ENCODE peak calls at places on chromosomes 1 and 21, in seven cellular contexts. D, E, J, F, N, M and H are unnamed samples.

GRCh38 chr1:45216200-45216541 is 9.8 kb upstream of the ZSWIM5 start:
- DNase-seq in D (no peak), E (no peak), J (no peak), F (no peak), N (peak), M (no peak), H (no peak)

GRCh38 chr1:205633421-205633976 is 1.7 kb upstream of the ELK4 start:
- DNase-seq in D (peak), E (no peak), J (no peak), F (no peak), N (peak), M (no peak), H (no peak)

GRCh38 chr1:73998348-73998959 is 199.5 kb downstream of the LRRIQ3 start:
- DNase-seq in D (no peak), E (no peak), J (no peak), F (no peak), N (peak), M (no peak), H (no peak)

GRCh38 chr1:53552146-53552940 is 93.1 kb downstream of the DMRTB1 start:
- DNase-seq in D (peak), E (no peak), J (no peak), F (peak), N (no peak), M (no peak), H (peak)

GRCh38 chr1:183191833-183192232 is 5.8 kb downstream of the LAMC2 start:
- DNase-seq in D (peak), E (no peak), J (peak), F (no peak), N (peak), M (peak), H (no peak)

GRCh38 chr1:199851453-199851852 is 176.1 kb upstream of the NR5A2 start:
- DNase-seq in D (no peak), E (no peak), J (no peak), F (no peak), N (no peak), M (no peak), H (no peak)

GRCh38 chr1:225548140-225548857 is 104.6 kb downstream of the ENAH start:
- DNase-seq in D (no peak), E (no peak), J (no peak), F (no peak), N (no peak), M (no peak), H (no peak)

GRCh38 chr1:25431495-25432363 is 1.0 kb downstream of the MACO1 start:
- DNase-seq in D (no peak), E (peak), J (no peak), F (no peak), N (no peak), M (no peak), H (peak)

GRCh38 chr1:109509176-109510134 is at the start of gene AMIGO1:
- DNase-seq in D (no peak), E (peak), J (no peak), F (peak), N (peak), M (no peak), H (peak)

GRCh38 chr1:41504126-41505035 is 19.9 kb upstream of the EDN2 start:
- DNase-seq in D (no peak), E (peak), J (no peak), F (no peak), N (peak), M (no peak), H (no peak)

GRCh38 chr1:17895986-17896385 is 140.9 kb downstream of the ACTL8 start:
- DNase-seq in D (no peak), E (no peak), J (no peak), F (no peak), N (no peak), M (no peak), H (no peak)

DNA sequence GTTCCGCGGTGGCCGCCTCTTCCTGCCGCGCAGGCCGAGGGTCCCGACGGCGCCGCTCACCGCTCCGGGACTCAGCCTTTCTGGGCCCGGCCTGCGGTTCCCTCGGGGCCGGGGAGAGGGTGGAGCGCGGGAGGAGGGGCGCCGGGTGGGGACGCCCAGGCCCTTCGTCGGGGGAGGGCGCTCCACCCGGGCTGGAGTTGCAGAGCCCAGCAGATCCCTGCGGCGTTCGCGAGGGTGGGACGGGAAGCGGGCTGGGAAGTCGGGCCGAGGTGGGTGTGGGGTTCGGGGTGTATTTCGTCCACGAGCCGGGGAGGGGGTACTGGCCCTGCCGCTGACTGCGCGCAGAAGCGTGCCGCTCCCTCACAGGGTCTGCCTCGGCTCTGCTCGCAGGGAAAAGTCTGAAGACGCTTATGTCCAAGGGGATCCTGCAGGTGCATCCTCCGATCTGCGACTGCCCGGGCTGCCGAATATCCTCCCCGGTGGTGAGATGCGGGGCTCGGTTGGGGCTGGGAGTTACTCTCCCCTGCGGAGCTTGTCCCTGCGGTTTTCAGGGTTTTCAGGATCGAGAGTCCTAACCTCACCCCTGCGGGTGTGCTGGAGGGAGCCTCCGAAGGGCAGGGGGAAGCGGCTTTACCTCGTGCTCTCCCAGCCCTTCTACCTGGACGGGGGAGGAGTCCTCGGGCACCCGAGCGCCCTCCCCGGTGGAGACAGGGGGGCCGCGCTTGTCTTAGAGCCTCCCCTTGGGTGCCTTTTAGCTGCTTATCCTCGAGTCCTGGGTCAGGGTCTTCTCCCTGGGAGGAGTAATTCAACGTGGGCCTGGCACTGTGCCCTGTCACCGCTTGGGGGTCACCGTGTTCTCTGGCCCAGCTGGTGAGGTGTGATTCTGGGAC is 2.1 kb downstream of the SAMD11 start:
- DNase-seq in D (no peak), E (no peak), J (no peak), F (peak), N (no peak), M (no peak), H (no peak)
- H3K4me3 ChIP-seq in D (peak), E (no peak), J (no peak), F (no peak), N (no peak), M (peak), H (peak)

GRCh38 chr1:13588946-13589345 is 5.3 kb downstream of the PDPN start:
- DNase-seq in D (no peak), E (no peak), J (no peak), F (no peak), N (peak), M (no peak), H (no peak)

GRCh38 chr1:13589403-13589802 is 5.8 kb downstream of the PDPN start:
- DNase-seq in D (no peak), E (no peak), J (no peak), F (no peak), N (no peak), M (no peak), H (no peak)

GRCh38 chr1:13597166-13597565 is 13.5 kb downstream of the PDPN start:
- DNase-seq in D (no peak), E (no peak), J (no peak), F (no peak), N (no peak), M (no peak), H (no peak)

GRCh38 chr1:13590486-13590885 is 6.9 kb downstream of the PDPN start:
- DNase-seq in D (no peak), E (no peak), J (no peak), F (no peak), N (peak), M (no peak), H (no peak)

DNA sequence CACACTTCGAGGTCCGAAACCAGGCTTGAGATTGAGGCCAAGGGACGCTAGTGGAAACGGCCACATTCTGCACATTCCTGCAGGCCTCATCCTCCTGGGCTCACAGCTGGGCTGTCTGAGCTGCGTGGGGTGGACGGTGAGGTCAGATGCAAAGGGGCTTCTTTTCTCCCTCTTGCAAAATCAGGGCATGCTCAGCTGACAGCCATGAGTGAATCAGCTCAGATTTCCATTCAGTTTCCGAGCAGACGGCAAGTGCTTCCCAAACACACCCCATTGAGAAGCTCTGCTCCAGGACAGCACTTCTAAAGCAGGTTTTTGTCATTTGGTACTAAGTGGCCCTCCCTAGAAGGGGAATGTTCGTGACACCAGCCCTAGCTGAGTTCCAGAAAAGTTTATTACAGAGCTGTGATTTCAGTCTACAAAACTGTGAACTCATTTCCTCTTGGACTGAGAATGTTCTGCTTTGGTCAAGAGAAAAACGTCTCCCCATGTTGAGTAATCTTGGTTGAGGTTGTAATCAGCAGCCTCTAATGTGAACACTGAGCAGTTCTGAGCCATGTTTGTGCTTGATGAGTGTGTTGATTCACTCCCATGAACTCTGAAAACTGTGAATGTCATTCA is 10.0 kb downstream of the PDPN start:
- DNase-seq in D (peak), E (no peak), J (no peak), F (peak), N (peak), M (no peak), H (peak)
- H3K4me3 ChIP-seq in D (no peak), E (no peak), J (no peak), F (no peak), N (no peak), M (no peak), H (no peak)

DNA sequence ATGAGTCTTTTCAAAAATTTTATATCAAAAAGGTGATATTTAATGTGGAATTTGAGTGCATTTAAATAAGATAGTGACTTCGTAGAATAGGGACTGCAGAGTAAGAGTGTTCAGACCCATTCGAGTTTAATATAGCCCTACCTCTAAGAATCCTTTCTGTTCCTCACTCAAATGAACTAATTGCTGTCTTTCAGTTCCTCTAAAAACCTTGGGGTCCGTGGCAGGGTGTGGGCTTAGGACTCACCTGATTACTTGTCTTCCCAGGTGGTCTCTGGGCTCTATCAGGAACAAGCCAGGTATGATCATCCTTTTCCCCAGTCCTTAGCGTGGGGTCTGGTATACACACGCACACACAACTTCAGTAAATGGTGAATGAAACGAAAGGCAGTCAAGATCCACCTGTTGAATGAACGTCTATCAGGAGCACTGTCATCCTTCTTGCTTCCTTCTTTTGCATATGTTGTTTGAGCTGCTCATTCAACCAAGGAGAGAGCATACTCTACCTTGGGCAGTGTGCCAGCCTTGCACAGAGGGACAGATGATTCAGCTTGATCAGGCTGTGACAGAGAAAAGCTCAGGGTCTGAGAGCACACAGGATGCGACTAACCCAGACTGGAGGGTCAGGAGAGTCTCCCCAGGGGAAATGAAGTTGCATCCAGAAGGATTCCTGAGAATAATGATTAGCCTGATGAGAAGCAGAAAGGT is 1.2 kb upstream of the RNF11 start:
- DNase-seq in D (no peak), E (peak), J (no peak), F (peak), N (peak), M (no peak), H (peak)
- H3K4me3 ChIP-seq in D (no peak), E (no peak), J (peak), F (no peak), N (no peak), M (no peak), H (peak)

GRCh38 chr21:38766987-38767722 is 38.6 kb upstream of the ETS2 start:
- DNase-seq in D (no peak), E (no peak), J (no peak), F (no peak), N (peak), M (no peak), H (no peak)
- H3K4me3 ChIP-seq in D (no peak), E (no peak), J (peak), F (no peak), N (no peak), M (no peak), H (peak)

GRCh38 chr1:155128755-155129473 is 1.2 kb downstream of the EFNA1 start:
- DNase-seq in D (no peak), E (no peak), J (no peak), F (no peak), N (peak), M (no peak), H (peak)

GRCh38 chr1:155131846-155132245 is 3.8 kb upstream of the SLC50A1 start:
- DNase-seq in D (no peak), E (no peak), J (no peak), F (no peak), N (no peak), M (no peak), H (no peak)

GRCh38 chr1:155128469-155128754 is 736 bp downstream of the EFNA1 start:
- DNase-seq in D (no peak), E (no peak), J (no peak), F (no peak), N (no peak), M (no peak), H (no peak)

GRCh38 chr1:155131285-155131684 is 3.6 kb downstream of the EFNA1 start:
- DNase-seq in D (no peak), E (no peak), J (no peak), F (no peak), N (no peak), M (no peak), H (peak)

GRCh38 chr1:155130272-155131006 is 2.8 kb downstream of the EFNA1 start:
- DNase-seq in D (no peak), E (no peak), J (no peak), F (no peak), N (no peak), M (no peak), H (no peak)
- H3K4me3 ChIP-seq in D (no peak), E (peak), J (peak), F (no peak), N (peak), M (no peak), H (peak)

GRCh38 chr1:247923941-247924340 is 748 bp upstream of the OR2AJ1 start:
- DNase-seq in D (no peak), E (no peak), J (no peak), F (no peak), N (no peak), M (no peak), H (no peak)
- H3K4me3 ChIP-seq in D (no peak), E (no peak), J (no peak), F (no peak), N (no peak), M (no peak), H (no peak)

GRCh38 chr1:31934706-31935629 is 3.2 kb downstream of the PTP4A2 start:
- DNase-seq in D (peak), E (no peak), J (no peak), F (no peak), N (peak), M (no peak), H (no peak)
- H3K4me3 ChIP-seq in D (peak), E (no peak), J (peak), F (no peak), N (peak), M (peak), H (peak)

DNA sequence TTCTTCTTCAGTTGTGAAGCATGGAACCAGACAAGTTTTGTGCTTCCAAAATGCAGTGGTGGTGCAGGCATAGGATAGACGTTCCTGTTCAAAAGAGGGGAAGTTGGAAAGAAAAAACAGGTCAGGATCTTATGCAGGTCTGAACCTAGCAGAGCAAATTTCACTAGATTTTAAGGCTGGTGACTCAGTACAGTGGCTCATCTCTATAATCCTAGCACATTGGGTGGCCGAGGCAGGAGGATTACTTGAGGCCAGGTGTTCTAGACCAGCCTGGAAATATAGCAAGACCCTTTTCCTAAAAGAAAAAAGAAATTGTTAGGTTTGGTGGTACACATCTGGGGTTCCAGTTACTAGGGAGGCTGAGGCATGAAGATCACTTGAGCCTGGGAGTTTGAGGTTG is 88.1 kb downstream of the OBSCN start:
- DNase-seq in D (no peak), E (no peak), J (no peak), F (no peak), N (no peak), M (no peak), H (no peak)
- H3K4me3 ChIP-seq in D (no peak), E (no peak), J (no peak), F (no peak), N (no peak), M (no peak), H (no peak)

DNA sequence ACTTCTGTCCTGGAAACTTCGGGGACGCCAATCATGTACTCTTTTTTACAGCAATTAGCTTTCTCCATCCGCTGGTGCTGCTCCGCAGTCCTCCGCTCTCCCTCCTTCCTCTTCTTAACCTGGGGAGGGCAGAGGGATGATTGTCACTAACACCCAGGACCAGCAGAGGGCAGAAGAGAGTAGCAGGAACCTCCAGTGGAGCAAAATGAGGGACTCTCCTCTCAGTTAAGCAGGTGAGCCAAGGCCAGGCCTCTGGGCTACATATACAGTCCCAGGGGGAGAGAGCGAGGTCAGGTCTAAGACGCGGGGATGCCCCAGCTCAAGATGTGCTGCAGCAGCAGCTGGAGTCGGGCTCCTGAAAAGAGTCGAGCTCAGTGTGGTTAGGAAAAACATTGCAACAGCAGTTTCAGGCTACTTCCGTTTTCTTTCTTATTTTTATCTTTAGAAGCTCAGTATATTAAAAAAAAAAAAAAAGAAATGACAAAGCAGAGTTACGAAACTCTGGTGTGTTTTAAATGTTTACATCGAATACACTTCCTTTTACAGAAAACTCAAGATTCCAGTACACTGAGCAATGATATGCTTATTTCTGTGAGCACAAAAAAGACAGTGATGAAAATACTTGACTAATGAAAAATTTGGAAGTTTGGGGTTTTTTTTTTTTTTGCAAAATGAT is 25.7 kb upstream of the NLRP3 start:
- DNase-seq in D (no peak), E (peak), J (peak), F (peak), N (peak), M (peak), H (peak)
- H3K4me3 ChIP-seq in D (peak), E (no peak), J (no peak), F (peak), N (no peak), M (peak), H (peak)

GRCh38 chr1:66354311-66354922 is 179.5 kb upstream of the SGIP1 start:
- DNase-seq in D (no peak), E (no peak), J (no peak), F (no peak), N (no peak), M (no peak), H (no peak)
- H3K4me3 ChIP-seq in D (no peak), E (no peak), J (no peak), F (no peak), N (no peak), M (peak), H (peak)